ENCODE peak calls at places on chromosome 15, in five cellular contexts. One of them, this sample, is unnamed.

GRCh38 chr15:34588046-34588674 is 4.7 kb upstream of the GOLGA8B start:
- DNase-seq in H9: peak; percentile 73
- DNase-seq in mesenchymal stem cell: peak; percentile 80
- DNase-seq in neuronal stem cell: peak; percentile 39
- DNase-seq in IMR-90: peak; percentile 80
- DNase-seq in this sample: peak; percentile 52

GRCh38 chr15:93048759-93049161 is 40.3 kb downstream of the RGMA start:
- DNase-seq in H9: no peak
- DNase-seq in IMR-90: no peak
- DNase-seq in neuronal stem cell: no peak
- DNase-seq in mesenchymal stem cell: no peak
- DNase-seq in this sample: no peak

GRCh38 chr15:88650556-88650955 is 11.7 kb downstream of the ISG20 start:
- DNase-seq in IMR-90: no peak
- DNase-seq in mesenchymal stem cell: no peak
- DNase-seq in H9: no peak
- DNase-seq in neuronal stem cell: no peak
- DNase-seq in this sample: no peak

GRCh38 chr15:38517312-38517711 is 47.3 kb downstream of the RASGRP1 start:
- DNase-seq in IMR-90: peak; percentile 77
- DNase-seq in H9: no peak
- DNase-seq in neuronal stem cell: no peak
- DNase-seq in mesenchymal stem cell: no peak
- DNase-seq in this sample: no peak

GRCh38 chr15:93500155-93500554 is 411.1 kb upstream of the RGMA start:
- DNase-seq in H9: no peak
- DNase-seq in neuronal stem cell: no peak
- DNase-seq in IMR-90: no peak
- DNase-seq in mesenchymal stem cell: no peak
- DNase-seq in this sample: no peak

GRCh38 chr15:87401986-87402385 is 854.6 kb downstream of the NTRK3 start:
- DNase-seq in H9: peak; percentile 32
- DNase-seq in IMR-90: no peak
- DNase-seq in mesenchymal stem cell: no peak
- DNase-seq in neuronal stem cell: no peak
- DNase-seq in this sample: no peak

GRCh38 chr15:56802164-56802563 is 68.9 kb upstream of the ZNF280D start:
- DNase-seq in IMR-90: no peak
- DNase-seq in mesenchymal stem cell: no peak
- DNase-seq in neuronal stem cell: no peak
- DNase-seq in H9: no peak
- DNase-seq in this sample: no peak

GRCh38 chr15:45372032-45372995 is 6.0 kb downstream of the GATM start:
- DNase-seq in IMR-90: no peak
- DNase-seq in H9: no peak
- DNase-seq in mesenchymal stem cell: no peak
- DNase-seq in neuronal stem cell: no peak
- DNase-seq in this sample: no peak

GRCh38 chr15:42081463-42081830 is 12.9 kb downstream of the PLA2G4D start:
- DNase-seq in mesenchymal stem cell: no peak
- DNase-seq in IMR-90: no peak
- DNase-seq in H9: peak; percentile 28
- DNase-seq in neuronal stem cell: no peak
- DNase-seq in this sample: no peak

GRCh38 chr15:75140080-75140879 is 61.4 kb upstream of the C15orf39 start:
- DNase-seq in H9: no peak
- DNase-seq in mesenchymal stem cell: no peak
- DNase-seq in neuronal stem cell: no peak
- DNase-seq in IMR-90: no peak
- DNase-seq in this sample: no peak

GRCh38 chr15:101128696-101129095 is 123.2 kb downstream of the CHSY1 start:
- DNase-seq in IMR-90: no peak
- DNase-seq in H9: no peak
- DNase-seq in neuronal stem cell: no peak
- DNase-seq in mesenchymal stem cell: no peak
- DNase-seq in this sample: no peak

GRCh38 chr15:68504721-68505090 is 72.7 kb upstream of the ITGA11 start:
- DNase-seq in mesenchymal stem cell: no peak
- DNase-seq in IMR-90: peak; percentile 10
- DNase-seq in H9: peak; percentile 27
- DNase-seq in neuronal stem cell: no peak
- DNase-seq in this sample: no peak

GRCh38 chr15:85886345-85886935 is 91.7 kb upstream of the KLHL25 start:
- DNase-seq in neuronal stem cell: no peak
- DNase-seq in IMR-90: no peak
- DNase-seq in mesenchymal stem cell: no peak
- DNase-seq in H9: no peak
- DNase-seq in this sample: no peak

GRCh38 chr15:43769584-43770228 is 7.1 kb downstream of the ELL3 start:
- DNase-seq in neuronal stem cell: no peak
- DNase-seq in H9: peak; percentile 56
- DNase-seq in mesenchymal stem cell: peak; percentile 68
- DNase-seq in IMR-90: peak; percentile 64
- DNase-seq in this sample: peak; percentile 85

GRCh38 chr15:37219211-37219701 is 118.9 kb upstream of the MEIS2 start:
- DNase-seq in H9: no peak
- DNase-seq in mesenchymal stem cell: no peak
- DNase-seq in neuronal stem cell: no peak
- DNase-seq in IMR-90: no peak
- DNase-seq in this sample: no peak

GRCh38 chr15:58931985-58932384 is 1.5 kb downstream of the SLTM start:
- DNase-seq in IMR-90: peak; percentile 63
- DNase-seq in neuronal stem cell: no peak
- DNase-seq in H9: no peak
- DNase-seq in mesenchymal stem cell: peak; percentile 60
- DNase-seq in this sample: peak; percentile 21

GRCh38 chr15:51366911-51367310 is 25.5 kb downstream of the GLDN start:
- DNase-seq in neuronal stem cell: no peak
- DNase-seq in mesenchymal stem cell: peak; percentile 59
- DNase-seq in IMR-90: peak; percentile 52
- DNase-seq in H9: no peak
- DNase-seq in this sample: no peak

GRCh38 chr15:59993041-59993750 is 10.9 kb upstream of the FOXB1 start:
- DNase-seq in IMR-90: no peak
- DNase-seq in neuronal stem cell: no peak
- DNase-seq in mesenchymal stem cell: no peak
- DNase-seq in H9: no peak
- DNase-seq in this sample: no peak

GRCh38 chr15:72599855-72600464 is 54.5 kb upstream of the GOLGA6B start:
- DNase-seq in H9: no peak
- DNase-seq in neuronal stem cell: no peak
- DNase-seq in IMR-90: peak; percentile 68
- DNase-seq in mesenchymal stem cell: peak; percentile 64
- DNase-seq in this sample: peak; percentile 76

GRCh38 chr15:73753250-73754130 is at the start of gene INSYN1:
- DNase-seq in H9: peak; percentile 47
- DNase-seq in neuronal stem cell: no peak
- DNase-seq in mesenchymal stem cell: peak; percentile 40
- DNase-seq in IMR-90: no peak
- DNase-seq in this sample: peak; percentile 37

GRCh38 chr15:79923068-79923514 is 26.3 kb upstream of the MTHFS start:
- DNase-seq in mesenchymal stem cell: peak; percentile 69
- DNase-seq in neuronal stem cell: peak; percentile 39
- DNase-seq in IMR-90: peak; percentile 39
- DNase-seq in H9: no peak
- DNase-seq in this sample: peak; percentile 48

DNA sequence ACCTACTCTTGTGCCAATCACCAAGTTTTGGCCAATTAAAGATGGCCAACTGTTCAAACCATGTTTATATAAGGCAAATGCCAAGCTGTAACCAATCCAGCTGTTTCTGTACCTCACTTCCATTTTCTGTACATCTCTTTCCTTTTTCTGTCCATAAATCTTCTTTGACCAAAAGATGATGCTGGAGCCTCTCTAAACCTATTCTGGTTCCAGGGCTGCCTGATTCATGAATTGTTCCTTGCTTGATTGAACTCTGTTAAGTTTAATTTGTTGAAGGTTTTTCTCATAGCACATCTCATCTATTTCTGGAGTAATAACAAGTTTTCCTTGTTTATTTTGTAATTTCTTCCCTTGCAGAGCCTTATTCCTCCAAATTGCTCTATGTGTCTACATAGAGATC is 115.3 kb upstream of the SMAD3 start:
- DNase-seq in mesenchymal stem cell: no peak
- DNase-seq in neuronal stem cell: no peak
- DNase-seq in H9: no peak
- DNase-seq in IMR-90: no peak
- DNase-seq in this sample: no peak
- H2AFZ ChIP-seq in mesenchymal stem cell: no peak overlapping the region
- H2AFZ ChIP-seq in neuronal stem cell: no peak overlapping the region
- H2AFZ ChIP-seq in H9: no peak overlapping the region
- H2AFZ ChIP-seq in IMR-90: no peak overlapping the region
- H2AFZ ChIP-seq in this sample: no peak overlapping the region

GRCh38 chr15:70701891-70702568 is 61.3 kb downstream of the UACA start:
- DNase-seq in neuronal stem cell: no peak
- DNase-seq in H9: no peak
- DNase-seq in mesenchymal stem cell: peak; percentile 87
- DNase-seq in IMR-90: peak; percentile 76
- DNase-seq in this sample: no peak

GRCh38 chr15:70703066-70703465 is 60.3 kb downstream of the UACA start:
- DNase-seq in neuronal stem cell: no peak
- DNase-seq in H9: no peak
- DNase-seq in IMR-90: no peak
- DNase-seq in mesenchymal stem cell: peak; percentile 44
- DNase-seq in this sample: no peak

GRCh38 chr15:70704166-70704565 is 59.2 kb downstream of the UACA start:
- DNase-seq in mesenchymal stem cell: no peak
- DNase-seq in IMR-90: no peak
- DNase-seq in neuronal stem cell: no peak
- DNase-seq in H9: no peak
- DNase-seq in this sample: no peak

GRCh38 chr15:70703483-70703882 is 59.9 kb downstream of the UACA start:
- DNase-seq in mesenchymal stem cell: peak; percentile 54
- DNase-seq in H9: no peak
- DNase-seq in IMR-90: no peak
- DNase-seq in neuronal stem cell: no peak
- DNase-seq in this sample: no peak

GRCh38 chr15:70702584-70702983 is 60.8 kb downstream of the UACA start:
- DNase-seq in H9: no peak
- DNase-seq in IMR-90: no peak
- DNase-seq in neuronal stem cell: no peak
- DNase-seq in mesenchymal stem cell: no peak
- DNase-seq in this sample: no peak
- H3K4me2 ChIP-seq in H9: no peak overlapping the region
- H3K4me2 ChIP-seq in IMR-90: peak overlapping the region; percentile 62
- H3K4me2 ChIP-seq in neuronal stem cell: no peak overlapping the region
- H3K4me2 ChIP-seq in mesenchymal stem cell: no peak overlapping the region
- H3K4me2 ChIP-seq in this sample: no peak overlapping the region

GRCh38 chr15:49323207-49323606 is 99.8 kb upstream of the FGF7 start:
- DNase-seq in H9: no peak
- DNase-seq in mesenchymal stem cell: no peak
- DNase-seq in IMR-90: no peak
- DNase-seq in neuronal stem cell: no peak
- DNase-seq in this sample: no peak
- H2AK5ac ChIP-seq in H9: no peak overlapping the region
- H2AK5ac ChIP-seq in mesenchymal stem cell: no peak overlapping the region
- H2AK5ac ChIP-seq in IMR-90: no peak overlapping the region
- H2AK5ac ChIP-seq in neuronal stem cell: no peak overlapping the region
- H2AK5ac ChIP-seq in this sample: no peak overlapping the region

GRCh38 chr15:49810651-49811175 is 189.9 kb downstream of the DTWD1 start:
- DNase-seq in H9: no peak
- DNase-seq in mesenchymal stem cell: no peak
- DNase-seq in neuronal stem cell: no peak
- DNase-seq in IMR-90: no peak
- DNase-seq in this sample: no peak
- H2AFZ ChIP-seq in H9: no peak overlapping the region
- H2AFZ ChIP-seq in mesenchymal stem cell: no peak overlapping the region
- H2AFZ ChIP-seq in neuronal stem cell: no peak overlapping the region
- H2AFZ ChIP-seq in IMR-90: no peak overlapping the region
- H2AFZ ChIP-seq in this sample: no peak overlapping the region

GRCh38 chr15:47541587-47541986 is 175.7 kb upstream of the SEMA6D start:
- DNase-seq in H9: no peak
- DNase-seq in neuronal stem cell: no peak
- DNase-seq in mesenchymal stem cell: no peak
- DNase-seq in IMR-90: no peak
- DNase-seq in this sample: no peak
- H3K4me2 ChIP-seq in H9: no peak overlapping the region
- H3K4me2 ChIP-seq in neuronal stem cell: no peak overlapping the region
- H3K4me2 ChIP-seq in mesenchymal stem cell: no peak overlapping the region
- H3K4me2 ChIP-seq in IMR-90: no peak overlapping the region
- H3K4me2 ChIP-seq in this sample: no peak overlapping the region

GRCh38 chr15:66674756-66675155 is 27.3 kb upstream of the SMAD6 start:
- DNase-seq in H9: no peak
- DNase-seq in mesenchymal stem cell: no peak
- DNase-seq in neuronal stem cell: no peak
- DNase-seq in IMR-90: no peak
- DNase-seq in this sample: no peak
- H2AK5ac ChIP-seq in H9: no peak overlapping the region
- H2AK5ac ChIP-seq in mesenchymal stem cell: no peak overlapping the region
- H2AK5ac ChIP-seq in neuronal stem cell: no peak overlapping the region
- H2AK5ac ChIP-seq in IMR-90: no peak overlapping the region
- H2AK5ac ChIP-seq in this sample: peak overlapping the region; percentile 94

GRCh38 chr15:70526221-70526973 is 237.0 kb downstream of the UACA start:
- DNase-seq in H9: peak; percentile 13
- DNase-seq in IMR-90: peak; percentile 31
- DNase-seq in mesenchymal stem cell: peak; percentile 82
- DNase-seq in neuronal stem cell: no peak
- DNase-seq in this sample: peak; percentile 20

GRCh38 chr15:70526974-70527325 is 236.4 kb downstream of the UACA start:
- DNase-seq in mesenchymal stem cell: no peak
- DNase-seq in neuronal stem cell: no peak
- DNase-seq in H9: no peak
- DNase-seq in IMR-90: no peak
- DNase-seq in this sample: no peak

GRCh38 chr15:70530035-70530499 is 233.3 kb downstream of the UACA start:
- DNase-seq in H9: no peak
- DNase-seq in IMR-90: no peak
- DNase-seq in mesenchymal stem cell: no peak
- DNase-seq in neuronal stem cell: no peak
- DNase-seq in this sample: no peak

GRCh38 chr15:70528816-70529215 is 234.5 kb downstream of the UACA start:
- DNase-seq in H9: no peak
- DNase-seq in neuronal stem cell: no peak
- DNase-seq in IMR-90: no peak
- DNase-seq in mesenchymal stem cell: no peak
- DNase-seq in this sample: no peak

GRCh38 chr15:70528270-70528706 is 235.1 kb downstream of the UACA start:
- DNase-seq in neuronal stem cell: no peak
- DNase-seq in IMR-90: peak; percentile 54
- DNase-seq in mesenchymal stem cell: peak; percentile 83
- DNase-seq in H9: peak; percentile 13
- DNase-seq in this sample: no peak
- H2AFZ ChIP-seq in neuronal stem cell: no peak overlapping the region
- H2AFZ ChIP-seq in IMR-90: no peak overlapping the region
- H2AFZ ChIP-seq in mesenchymal stem cell: no peak overlapping the region
- H2AFZ ChIP-seq in H9: no peak overlapping the region
- H2AFZ ChIP-seq in this sample: no peak overlapping the region